ENCODE peak calls at places on chromosomes 5 and 9, in ten cellular contexts. C is H9, S is HCT116, X is mammary epithelial cell, L is neural progenitor cell, Z is fibroblast of lung, B is IMR-90, U is MM.1S, E is GM23248, Q is colonic mucosa. H is an unnamed sample.

GRCh38 chr5:69414885-69415583 is at the start of gene MARVELD2:
- DNase-seq in X (peak; percentile 93), L (peak; percentile 90), C (peak; percentile 94), E (peak; percentile 77), B (peak; percentile 6), Z (peak; percentile 60), Q (peak; percentile 94), U (peak; percentile 80), S (peak; percentile 77), H (peak; percentile 63)

GRCh38 chr9:13705913-13706312 is 426.4 kb upstream of the MPDZ start:
- DNase-seq in E (peak; percentile 65), S (no peak), Q (no peak), C (no peak), U (no peak), X (no peak), Z (peak; percentile 80), B (peak; percentile 25), L (peak; percentile 15), H (peak; percentile 81)

GRCh38 chr5:74390306-74390637 is 250.3 kb downstream of the ENC1 start:
- DNase-seq in U (no peak), L (no peak), X (no peak), Q (no peak), E (no peak), B (no peak), C (no peak), S (no peak), Z (no peak), H (no peak)

GRCh38 chr5:176203086-176203485 is 35.1 kb upstream of the SIMC1 start:
- DNase-seq in X (no peak), S (no peak), Q (no peak), U (no peak), L (no peak), Z (no peak), E (no peak), C (no peak), B (no peak), H (no peak)

GRCh38 chr5:107516452-107517184 is 154.1 kb downstream of the EFNA5 start:
- DNase-seq in X (no peak), C (no peak), U (no peak), E (no peak), Q (no peak), B (peak; percentile 17), L (no peak), Z (no peak), S (no peak), H (no peak)

GRCh38 chr5:175671013-175671412 is 13.1 kb downstream of the HRH2 start:
- DNase-seq in E (no peak), Z (no peak), C (no peak), U (no peak), L (no peak), Q (no peak), X (no peak), B (no peak), S (no peak), H (no peak)

GRCh38 chr5:159582756-159583523 is 252.7 kb upstream of the IL12B start:
- DNase-seq in Z (peak; percentile 43), B (peak; percentile 18), E (peak; percentile 73), U (no peak), S (peak; percentile 61), Q (no peak), C (no peak), L (no peak), X (peak; percentile 69), H (no peak)

GRCh38 chr9:15786616-15787015 is 233.8 kb downstream of the CCDC171 start:
- DNase-seq in S (no peak), X (no peak), L (no peak), E (no peak), C (no peak), Q (no peak), B (no peak), Z (no peak), U (no peak), H (no peak)

GRCh38 chr5:146706321-146706972 is 172.1 kb downstream of the PPP2R2B start:
- DNase-seq in L (peak; percentile 17), B (no peak), Q (no peak), U (no peak), S (no peak), E (no peak), C (peak; percentile 71), Z (no peak), X (no peak), H (no peak)

GRCh38 chr9:96383165-96383939 is at the start of gene SLC35D2:
- DNase-seq in C (peak; percentile 74), B (peak; percentile 32), E (peak; percentile 70), X (peak; percentile 56), L (peak; percentile 84), S (no peak), Q (peak; percentile 86), Z (peak; percentile 54), U (no peak), H (peak; percentile 57)

GRCh38 chr9:37146372-37146771 is 26.0 kb downstream of the ZCCHC7 start:
- DNase-seq in X (no peak), E (no peak), U (peak; percentile 57), B (no peak), S (no peak), Z (no peak), L (no peak), Q (no peak), C (no peak), H (peak; percentile 66)
- H3K27ac ChIP-seq in X (no peak overlapping the region), E (no peak overlapping the region), U (peak overlapping the region; percentile 1), B (no peak overlapping the region), S (no peak overlapping the region), Z (no peak overlapping the region), L (peak overlapping the region; percentile 40), Q (peak overlapping the region; percentile 4), C (no peak overlapping the region), H (peak overlapping the region; percentile 34)

GRCh38 chr9:126880947-126881332 is 20.5 kb downstream of the ZBTB34 start:
- DNase-seq in Q (no peak), L (no peak), C (no peak), Z (no peak), B (no peak), U (no peak), X (no peak), E (no peak), S (no peak), H (no peak)

GRCh38 chr9:126877418-126877817 is 17.0 kb downstream of the ZBTB34 start:
- DNase-seq in B (no peak), E (no peak), U (no peak), Z (no peak), X (no peak), Q (no peak), S (no peak), C (no peak), L (no peak), H (no peak)

GRCh38 chr9:126880226-126880946 is 19.9 kb downstream of the ZBTB34 start:
- DNase-seq in Z (no peak), X (no peak), Q (no peak), U (no peak), E (no peak), S (no peak), B (no peak), L (no peak), C (no peak), H (no peak)

GRCh38 chr9:126875780-126876510 is 15.5 kb downstream of the ZBTB34 start:
- DNase-seq in U (no peak), E (no peak), S (no peak), C (no peak), X (no peak), Q (no peak), L (no peak), B (no peak), Z (no peak), H (no peak)

DNA sequence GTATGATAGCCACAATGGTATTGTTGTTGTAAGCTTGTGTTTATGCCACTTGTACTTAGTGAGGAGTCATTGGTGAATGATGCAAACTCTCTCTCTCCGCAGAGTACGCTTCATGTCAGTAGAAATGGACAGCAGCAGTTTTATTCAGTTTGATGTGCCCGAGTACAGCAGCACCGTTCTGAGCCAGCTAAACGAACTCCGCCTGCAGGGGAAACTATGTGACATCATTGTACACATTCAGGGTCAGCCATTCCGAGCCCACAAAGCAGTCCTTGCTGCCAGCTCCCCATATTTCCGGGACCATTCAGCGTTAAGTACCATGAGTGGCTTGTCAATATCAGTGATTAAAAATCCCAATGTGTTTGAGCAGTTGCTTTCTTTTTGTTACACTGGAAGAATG is 18.8 kb downstream of the ZBTB34 start:
- DNase-seq in Q (no peak), L (no peak), U (no peak), C (no peak), S (no peak), B (no peak), X (no peak), E (no peak), Z (peak; percentile 33), H (no peak)
- H3K4me1 ChIP-seq in Q (no peaks in the 10 kb centered on the region), L (peaks cover 18% of the 10 kb centered on the region), U (no peaks in the 10 kb centered on the region), C (no peaks in the 10 kb centered on the region), S (no peaks in the 10 kb centered on the region), B (peaks cover 3% of the 10 kb centered on the region), X (no peaks in the 10 kb centered on the region), E (no peaks in the 10 kb centered on the region), Z (no peaks in the 10 kb centered on the region), H (no peaks in the 10 kb centered on the region)

DNA sequence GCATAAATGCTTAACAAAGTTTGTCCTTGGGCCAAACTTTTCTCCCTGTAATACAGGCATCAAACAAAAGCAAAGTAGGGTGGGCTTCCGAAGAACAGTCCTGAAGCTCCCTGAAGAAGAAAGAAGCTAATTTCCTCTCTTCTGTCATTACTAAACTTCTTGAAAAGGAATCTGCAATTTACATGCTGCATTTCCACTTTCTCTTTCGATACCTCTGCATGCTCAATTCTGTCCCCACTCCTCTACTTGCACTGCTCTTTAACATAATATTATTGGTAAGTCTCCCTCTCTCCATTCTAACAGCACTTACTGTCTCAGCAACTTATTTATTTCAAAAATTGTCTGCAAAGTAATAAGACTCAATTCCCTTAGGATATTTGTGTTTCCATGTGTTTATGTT is 3.9 kb upstream of the PLPP1 start:
- DNase-seq in C (no peak), U (peak; percentile 64), Q (no peak), S (no peak), X (no peak), Z (peak; percentile 18), L (no peak), E (peak; percentile 19), B (no peak), H (no peak)
- H3K9ac ChIP-seq in C (no peak overlapping the region), U (peak overlapping the region; percentile 1), Q (no peak overlapping the region), S (no peak overlapping the region), X (no peak overlapping the region), Z (no peak overlapping the region), L (no peak overlapping the region), E (peak overlapping the region; percentile 14), B (no peak overlapping the region), H (no peak overlapping the region)

GRCh38 chr9:110133608-110134214 is 74.2 kb downstream of the C9orf152 start:
- DNase-seq in X (peak; percentile 85), E (peak; percentile 72), Q (no peak), S (peak; percentile 47), U (no peak), B (peak; percentile 80), L (no peak), C (no peak), Z (peak; percentile 63), H (no peak)

GRCh38 chr9:110135858-110136257 is 72.1 kb downstream of the C9orf152 start:
- DNase-seq in E (peak; percentile 60), C (no peak), Q (no peak), X (no peak), U (no peak), S (no peak), Z (no peak), L (no peak), B (peak; percentile 44), H (no peak)

GRCh38 chr9:110130791-110131416 is 77.1 kb downstream of the C9orf152 start:
- DNase-seq in Z (no peak), C (no peak), U (no peak), E (no peak), L (no peak), S (no peak), B (no peak), Q (no peak), X (no peak), H (no peak)

GRCh38 chr9:110131499-110131898 is 76.5 kb downstream of the C9orf152 start:
- DNase-seq in C (no peak), X (peak; percentile 32), U (no peak), L (peak; percentile 45), Q (no peak), E (no peak), S (no peak), B (peak; percentile 61), Z (no peak), H (no peak)

GRCh38 chr9:110133059-110133458 is 74.9 kb downstream of the C9orf152 start:
- DNase-seq in E (peak; percentile 36), B (no peak), X (no peak), Q (no peak), S (no peak), U (no peak), Z (no peak), C (no peak), L (no peak), H (peak; percentile 45)
- H3K27ac ChIP-seq in E (peak overlapping the region; percentile 53), B (no peak overlapping the region), X (peak overlapping the region; percentile 60), Q (no peak overlapping the region), S (peak overlapping the region; percentile 19), U (no peak overlapping the region), Z (no peak overlapping the region), C (no peak overlapping the region), L (no peak overlapping the region), H (peak overlapping the region; percentile 21)